ENCODE peak calls at places on chromosomes 1 and 21, in six cellular contexts. K is mammary epithelial cell; Y is uterus; X is effector memory CD4-positive, alpha-beta T cell; J is SJSA1; V is left ventricle myocardium inferior. W is an unnamed sample.

GRCh38 chr21:26124896-26125295 is 45.7 kb downstream of the APP start:
- DNase-seq in J (no peak), Y (no peak), K (no peak), V (no peak), X (no peak), W (peak; percentile 43)

GRCh38 chr1:245156736-245157505 is 2.1 kb downstream of the KIF26B start:
- DNase-seq in J (peak; percentile 47), Y (no peak), V (no peak), K (peak; percentile 3), X (no peak), W (no peak)

GRCh38 chr1:34928865-34929496 is 469 bp downstream of the DLGAP3 start:
- DNase-seq in J (no peak), X (no peak), K (no peak), Y (no peak), V (no peak), W (no peak)

GRCh38 chr1:170265234-170265633 is 119.5 kb downstream of the NTMT2 start:
- DNase-seq in K (no peak), V (no peak), Y (no peak), X (no peak), J (no peak), W (no peak)

GRCh38 chr1:204256531-204256930 is 42.7 kb upstream of the GOLT1A start:
- DNase-seq in J (no peak), K (no peak), Y (no peak), V (no peak), X (no peak), W (no peak)

GRCh38 chr1:51165540-51165939 is 63.5 kb downstream of the C1orf185 start:
- DNase-seq in Y (no peak), X (no peak), K (no peak), J (no peak), V (no peak), W (no peak)

GRCh38 chr1:33696311-33696710 is 167.6 kb upstream of the HMGB4 start:
- DNase-seq in X (no peak), Y (no peak), V (no peak), J (no peak), K (no peak), W (no peak)

GRCh38 chr1:160521554-160521953 is 1.5 kb downstream of the SLAMF6 start:
- DNase-seq in Y (no peak), X (no peak), J (no peak), K (no peak), V (no peak), W (no peak)

GRCh38 chr1:154755858-154756730 is 114.0 kb downstream of the KCNN3 start:
- DNase-seq in Y (peak; percentile 27), K (no peak), J (no peak), X (no peak), V (no peak), W (peak; percentile 8)

GRCh38 chr1:74534241-74534640 is 21.8 kb upstream of the LRRC53 start:
- DNase-seq in Y (no peak), X (no peak), K (no peak), V (no peak), J (peak; percentile 52), W (no peak)

GRCh38 chr1:154812911-154813816 is 56.9 kb downstream of the KCNN3 start:
- DNase-seq in K (peak; percentile 81), J (no peak), Y (peak; percentile 71), X (no peak), V (peak; percentile 56), W (peak; percentile 26)

GRCh38 chr1:234701737-234702341 is 91.9 kb upstream of the IRF2BP2 start:
- DNase-seq in Y (no peak), V (peak; percentile 37), X (no peak), J (no peak), K (no peak), W (peak; percentile 6)

GRCh38 chr1:228012555-228012954 is 5.8 kb downstream of the WNT3A start:
- DNase-seq in X (no peak), V (no peak), J (no peak), Y (no peak), K (no peak), W (peak; percentile 1)

GRCh38 chr1:202958544-202959275 is 598 bp upstream of the ADIPOR1 start:
- DNase-seq in V (no peak), Y (no peak), X (no peak), J (no peak), K (no peak), W (no peak)

GRCh38 chr1:18908911-18909771 is 6.8 kb upstream of the ALDH4A1 start:
- DNase-seq in Y (no peak), J (no peak), V (no peak), K (no peak), X (no peak), W (no peak)

GRCh38 chr1:41381691-41382530 is 20.7 kb downstream of the FOXO6 start:
- DNase-seq in Y (peak; percentile 67), V (no peak), X (no peak), J (no peak), K (no peak), W (no peak)

GRCh38 chr1:156160000-156160743 is 6.8 kb downstream of the SEMA4A start:
- DNase-seq in K (no peak), Y (no peak), V (peak; percentile 49), J (peak; percentile 49), X (no peak), W (peak; percentile 53)
- H3K27ac ChIP-seq in K (no peak overlapping the region), Y (peak overlapping the region; percentile 86), V (peak overlapping the region; percentile 88), J (no peak overlapping the region), X (no peak overlapping the region), W (peak overlapping the region; percentile 49)

GRCh38 chr1:58670200-58670599 is 29.7 kb downstream of the MYSM1 start:
- DNase-seq in Y (no peak), J (no peak), V (no peak), K (no peak), X (no peak), W (no peak)
- H3K36me3 ChIP-seq in Y (no peaks in the 10 kb centered on the region), J (peaks cover 82% of the 10 kb centered on the region), V (peaks cover 99% of the 10 kb centered on the region), K (peaks cover 51% of the 10 kb centered on the region), X (peaks cover 68% of the 10 kb centered on the region), W (no peaks in the 10 kb centered on the region)

GRCh38 chr1:145917595-145917994 is 922 bp downstream of the PEX11B start:
- DNase-seq in X (no peak), J (no peak), K (no peak), Y (no peak), V (no peak), W (no peak)
- H3K4me3 ChIP-seq in X (peak overlapping the region; percentile 71), J (peak overlapping the region; percentile 76), K (peak overlapping the region; percentile 69), Y (peak overlapping the region; percentile 67), V (peak overlapping the region; percentile 94), W (peak overlapping the region; percentile 92)

DNA sequence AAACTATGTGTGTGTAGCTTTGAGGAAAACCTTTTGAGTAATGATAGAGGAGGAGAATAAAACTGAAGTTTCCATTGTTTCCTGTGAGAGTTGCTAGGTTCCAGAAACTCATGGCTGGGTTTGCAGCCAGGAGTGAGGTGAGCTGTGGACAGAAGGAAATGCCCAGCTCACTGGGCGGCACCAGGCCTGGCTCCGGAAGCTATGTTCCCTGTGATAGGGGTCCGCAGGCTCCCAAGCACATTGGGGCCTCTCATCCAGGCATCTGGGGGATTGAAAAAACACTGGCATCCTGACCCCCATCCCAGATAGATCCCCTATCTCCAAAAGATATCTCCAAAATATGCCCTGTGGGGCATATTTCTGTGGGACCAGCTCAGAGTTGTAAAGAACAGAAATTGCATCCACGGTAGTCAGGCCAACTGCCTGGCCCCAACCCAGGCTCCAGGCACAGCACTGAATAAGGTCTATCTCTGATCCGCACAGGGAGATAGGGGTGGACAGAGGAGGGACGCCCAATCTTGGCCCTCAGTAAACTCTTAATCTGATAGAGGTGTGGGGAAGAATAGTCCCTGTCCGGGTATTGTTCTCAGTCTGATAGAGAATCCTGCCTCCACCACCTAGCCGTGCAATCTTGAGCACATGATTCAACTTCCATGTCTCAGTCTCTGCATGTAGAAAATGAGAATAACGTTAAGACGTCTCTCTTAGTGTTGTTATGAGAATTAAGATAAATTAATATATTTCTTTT is 1.9 kb upstream of the HSPG2 start:
- DNase-seq in V (no peak), J (no peak), Y (no peak), X (no peak), K (peak; percentile 40), W (no peak)
- H3K27ac ChIP-seq in V (peak overlapping the region; percentile 96), J (peak overlapping the region; percentile 69), Y (peak overlapping the region; percentile 93), X (no peak overlapping the region), K (peak overlapping the region; percentile 77), W (no peak overlapping the region)

GRCh38 chr1:31364561-31365255 is 8.2 kb downstream of the FABP3 start:
- DNase-seq in J (no peak), K (no peak), Y (no peak), V (no peak), X (no peak), W (no peak)
- H3K36me3 ChIP-seq in J (peaks cover 58% of the 10 kb centered on the region), K (no peaks in the 10 kb centered on the region), Y (no peaks in the 10 kb centered on the region), V (peaks cover 74% of the 10 kb centered on the region), X (peaks cover 13% of the 10 kb centered on the region), W (no peaks in the 10 kb centered on the region)

DNA sequence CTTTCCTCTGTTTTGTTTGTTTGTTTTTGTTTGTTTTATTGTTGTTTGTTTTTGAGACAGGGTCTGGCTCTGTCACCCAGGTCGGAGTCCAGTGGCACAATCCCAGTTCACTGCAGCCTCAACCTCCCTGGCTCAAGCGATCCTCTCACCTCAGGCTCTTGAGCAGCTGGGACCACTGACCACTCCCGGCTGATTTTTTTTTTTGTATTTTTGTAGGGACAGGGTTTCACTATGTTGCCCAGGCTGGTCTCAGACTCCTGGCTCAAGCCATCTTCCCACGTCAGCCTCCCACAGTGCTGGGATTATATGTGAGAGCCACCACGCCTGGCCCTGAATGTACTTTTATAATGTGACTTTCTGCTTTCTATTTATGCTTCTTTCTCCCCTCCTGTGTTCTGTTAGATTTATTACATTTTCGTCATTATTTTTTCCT is 5.0 kb upstream of the CALML6 start:
- DNase-seq in J (no peak), Y (no peak), X (no peak), K (no peak), V (no peak), W (no peak)
- H3K4me3 ChIP-seq in J (no peak overlapping the region), Y (no peak overlapping the region), X (no peak overlapping the region), K (peak overlapping the region; percentile 41), V (peak overlapping the region; percentile 87), W (peak overlapping the region; percentile 75)

GRCh38 chr1:36432616-36433015 is 17.6 kb downstream of the OSCP1 start:
- DNase-seq in X (no peak), K (no peak), V (no peak), J (no peak), Y (no peak), W (no peak)

GRCh38 chr1:36436820-36437219 is 13.4 kb downstream of the OSCP1 start:
- DNase-seq in X (no peak), K (peak; percentile 93), Y (no peak), J (no peak), V (no peak), W (no peak)

GRCh38 chr1:36438715-36439114 is 11.5 kb downstream of the OSCP1 start:
- DNase-seq in Y (no peak), J (no peak), X (no peak), V (no peak), K (no peak), W (no peak)

DNA sequence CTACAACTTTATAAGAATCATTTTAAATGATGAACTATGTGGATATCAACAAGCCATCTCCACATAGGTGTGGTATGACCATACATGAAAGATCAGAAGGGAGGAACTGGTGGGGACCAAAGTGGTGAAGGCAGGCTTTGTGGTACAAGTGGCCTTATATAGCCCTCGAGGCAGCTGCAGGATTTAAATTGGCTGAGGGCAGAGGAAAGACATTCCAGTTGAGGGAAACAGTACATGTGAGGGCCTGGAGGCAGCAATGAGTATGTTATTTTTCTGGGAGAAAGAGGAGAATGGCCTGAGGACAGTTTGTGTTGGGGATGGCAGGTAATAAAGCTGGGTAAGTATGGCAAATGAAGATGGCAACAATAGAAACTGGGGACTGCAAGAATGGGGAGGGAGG is 17.1 kb downstream of the OSCP1 start:
- DNase-seq in V (no peak), K (no peak), J (no peak), Y (no peak), X (no peak), W (no peak)
- H3K27ac ChIP-seq in V (no peak overlapping the region), K (no peak overlapping the region), J (no peak overlapping the region), Y (no peak overlapping the region), X (no peak overlapping the region), W (no peak overlapping the region)

GRCh38 chr1:152946248-152946647 is 758 bp upstream of the SPRR5 start:
- DNase-seq in Y (no peak), X (no peak), J (no peak), V (no peak), K (peak; percentile 32), W (no peak)
- H3K36me3 ChIP-seq in Y (no peaks in the 10 kb centered on the region), X (no peaks in the 10 kb centered on the region), J (no peaks in the 10 kb centered on the region), V (no peaks in the 10 kb centered on the region), K (no peaks in the 10 kb centered on the region), W (no peaks in the 10 kb centered on the region)